ENCODE peak calls at places on chromosomes 16 and 17, in four cellular contexts. J is thyroid gland, G is AG04450, I is PC-3. A is an unnamed sample.
A peak's percentile ranks its signal among the peaks of the same experiment; 100 is the strongest.

GRCh38 chr16:67883146-67883871 is 1.4 kb upstream of the NRN1L start:
- DNase-seq in J (no peak), G (no peak), I (no peak), A (no peak)

GRCh38 chr16:22397459-22397858 is 23.0 kb upstream of the CDR2 start:
- DNase-seq in J (peak; percentile 52), G (peak; percentile 95), I (peak; percentile 62), A (peak; percentile 95)

GRCh38 chr17:76635659-76636360 is 7.7 kb downstream of the ST6GALNAC1 start:
- DNase-seq in J (no peak), G (no peak), I (peak; percentile 25), A (no peak)

GRCh38 chr17:8870406-8871040 is 3.0 kb upstream of the PIK3R6 start:
- DNase-seq in J (no peak), G (no peak), I (no peak), A (no peak)

GRCh38 chr16:14284930-14285541 is 213.9 kb downstream of the MRTFB start:
- DNase-seq in J (peak; percentile 67), G (peak; percentile 27), I (peak; percentile 60), A (peak; percentile 29)

GRCh38 chr17:65297384-65297783 is 160.2 kb downstream of the RGS9 start:
- DNase-seq in J (no peak), G (no peak), I (no peak), A (no peak)

GRCh38 chr16:31177136-31177535 is 2.8 kb upstream of the FUS start:
- DNase-seq in J (no peak), G (no peak), I (peak; percentile 73), A (peak; percentile 59)

GRCh38 chr17:49880291-49881053 is 32.6 kb upstream of the TAC4 start:
- DNase-seq in J (peak; percentile 83), G (peak; percentile 13), I (peak; percentile 91), A (peak; percentile 5)

GRCh38 chr16:22624759-22625533 is 114.3 kb downstream of the NPIPB5 start:
- DNase-seq in J (no peak), G (no peak), I (no peak), A (no peak)

GRCh38 chr16:81838794-81839193 is 59.7 kb downstream of the PLCG2 start:
- DNase-seq in J (no peak), G (no peak), I (peak; percentile 63), A (no peak)

GRCh38 chr17:73360961-73361761 is 49.4 kb upstream of the CDC42EP4 start:
- DNase-seq in J (no peak), G (no peak), I (no peak), A (no peak)

GRCh38 chr17:38872671-38873385 is 3.0 kb downstream of the LASP1 start:
- DNase-seq in J (no peak), G (no peak), I (no peak), A (no peak)

DNA sequence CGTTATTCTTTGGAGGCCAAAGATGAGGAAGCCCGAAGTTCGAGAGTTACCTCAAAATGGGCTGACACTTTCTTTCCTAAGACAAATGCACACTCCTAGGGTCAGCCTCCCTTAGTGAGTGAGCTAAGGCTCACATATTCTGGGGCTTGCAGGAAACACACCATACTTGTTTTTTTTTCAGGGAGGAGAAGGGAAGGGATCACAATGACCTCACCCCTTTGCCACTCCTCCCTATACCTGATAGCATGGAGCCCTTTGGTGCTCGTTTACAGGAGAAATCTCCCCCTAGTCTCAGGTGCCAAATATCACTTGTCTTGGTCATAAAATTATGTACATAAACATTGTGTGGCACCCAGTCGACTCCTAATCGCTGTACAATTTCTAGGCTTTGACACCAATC is 4.6 kb upstream of the TMEM100 start:
- DNase-seq in J (no peak), G (no peak), I (no peak), A (no peak)
- H3K4me3 ChIP-seq in J (no peak overlapping the region), G (no peak overlapping the region), I (no peak overlapping the region), A (no peak overlapping the region)

DNA sequence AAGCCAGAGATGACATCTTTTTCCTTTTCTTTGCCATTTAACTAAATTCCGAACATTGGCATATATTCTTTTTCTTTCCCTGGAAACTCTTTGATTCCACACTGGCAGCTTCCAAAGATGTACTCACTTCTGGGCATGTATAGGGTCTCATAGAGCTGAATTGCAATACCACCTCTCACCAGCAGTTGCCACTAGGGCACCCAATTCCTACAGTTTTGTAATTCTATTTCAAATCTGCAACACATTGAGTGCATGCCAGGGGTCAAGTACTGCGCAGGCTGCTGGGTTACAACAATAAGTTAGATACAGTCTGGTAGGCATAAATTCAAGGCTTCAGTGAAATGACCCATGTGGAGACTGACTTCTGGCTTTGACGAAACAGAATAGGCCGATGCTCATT is 208.8 kb upstream of the NLRP1 start:
- DNase-seq in J (no peak), G (no peak), I (no peak), A (no peak)
- TF ChIP-seq CTCF in J (no peak), G (peak; percentile 31), I (peak; percentile 43), A (peak; percentile 39)

DNA sequence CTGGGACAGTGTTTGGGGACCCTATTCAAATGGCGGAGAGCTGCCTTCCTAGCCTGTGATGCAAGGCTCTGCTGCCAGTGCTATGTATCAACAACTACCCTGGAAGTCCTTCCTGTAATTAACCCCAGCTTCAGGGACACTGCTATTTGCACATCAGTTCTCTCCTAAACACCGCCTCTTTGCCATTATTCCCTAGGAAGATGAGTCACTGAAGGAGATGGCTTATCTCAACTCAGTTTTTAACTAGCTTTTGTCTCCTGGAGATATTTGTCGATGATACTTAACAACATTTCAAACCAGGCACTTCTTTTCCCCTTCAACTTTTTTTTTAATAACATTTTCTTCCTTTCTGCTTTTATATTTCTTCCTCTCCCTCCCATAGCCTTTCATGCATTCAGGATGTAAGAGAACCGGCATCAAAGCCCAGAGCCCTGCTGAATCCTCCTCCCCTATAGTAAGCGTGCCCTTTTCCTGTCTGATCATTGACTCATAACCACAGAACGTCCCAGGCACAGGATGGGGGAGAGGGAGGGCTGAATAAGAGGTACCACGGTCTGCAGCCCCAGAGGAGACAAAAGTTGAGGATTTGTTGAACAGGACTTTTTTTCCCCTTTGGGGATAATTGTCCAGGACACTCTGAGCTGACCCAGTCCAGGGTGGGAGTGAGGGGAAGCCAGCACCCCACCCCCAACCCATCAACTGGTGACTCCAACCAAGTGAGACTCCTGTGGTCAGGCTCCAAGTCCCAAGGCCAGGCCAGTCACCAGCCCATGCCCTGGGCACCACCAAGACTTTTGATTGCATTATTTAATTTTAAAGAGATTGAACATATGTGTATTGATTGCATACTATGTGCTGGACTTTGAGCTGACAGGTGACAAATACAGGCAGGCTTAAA is 387.9 kb upstream of the SALL1 start:
- DNase-seq in J (peak; percentile 36), G (peak; percentile 67), I (peak; percentile 2), A (peak; percentile 85)
- H3K4me3 ChIP-seq in J (no peak overlapping the region), G (no peak overlapping the region), I (no peak overlapping the region), A (no peak overlapping the region)

GRCh38 chr17:75239778-75240393 is 21.5 kb downstream of the GGA3 start:
- DNase-seq in J (no peak), G (no peak), I (no peak), A (no peak)

GRCh38 chr17:75241143-75241430 is 20.3 kb downstream of the GGA3 start:
- DNase-seq in J (no peak), G (no peak), I (no peak), A (no peak)

GRCh38 chr17:75241502-75241901 is 19.9 kb downstream of the GGA3 start:
- DNase-seq in J (no peak), G (no peak), I (no peak), A (no peak)

GRCh38 chr17:75239214-75239613 is 22.2 kb downstream of the GGA3 start:
- DNase-seq in J (no peak), G (no peak), I (no peak), A (no peak)

GRCh38 chr17:75240394-75241142 is 20.8 kb downstream of the GGA3 start:
- DNase-seq in J (no peak), G (no peak), I (peak; percentile 47), A (no peak)
- TF ChIP-seq CTCF in J (no peak), G (peak; percentile 70), I (peak; percentile 98), A (peak; percentile 80)

GRCh38 chr17:10034719-10035475 is 129.8 kb upstream of the RCVRN start:
- DNase-seq in J (no peak), G (no peak), I (no peak), A (no peak)

GRCh38 chr17:10031606-10032005 is 126.5 kb upstream of the RCVRN start:
- DNase-seq in J (no peak), G (no peak), I (no peak), A (no peak)

GRCh38 chr17:10033449-10033848 is 128.4 kb upstream of the RCVRN start:
- DNase-seq in J (no peak), G (no peak), I (no peak), A (no peak)

GRCh38 chr17:10032142-10032541 is 127.1 kb upstream of the RCVRN start:
- DNase-seq in J (no peak), G (no peak), I (no peak), A (no peak)

DNA sequence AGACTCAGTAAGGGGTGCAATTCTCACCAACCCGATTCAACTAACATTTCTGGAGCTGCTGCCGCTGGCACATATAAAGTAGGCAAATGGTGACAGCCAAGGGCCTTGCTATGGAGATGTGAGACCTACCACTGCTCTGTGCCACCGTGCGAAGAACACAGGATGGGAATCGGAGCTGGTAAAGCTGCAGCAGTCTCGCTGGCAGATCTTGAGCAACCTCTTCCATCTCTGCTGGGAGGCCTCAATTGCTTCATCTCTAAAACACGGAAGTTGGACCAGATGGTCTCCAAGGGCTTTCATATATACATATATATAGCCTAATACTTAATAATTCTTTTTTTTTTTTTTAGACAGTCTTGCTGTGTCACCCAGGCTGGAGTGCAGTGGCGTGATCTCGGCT is 128.9 kb upstream of the RCVRN start:
- DNase-seq in J (no peak), G (no peak), I (no peak), A (no peak)
- H3K4me3 ChIP-seq in J (no peak overlapping the region), G (no peak overlapping the region), I (no peak overlapping the region), A (no peak overlapping the region)

DNA sequence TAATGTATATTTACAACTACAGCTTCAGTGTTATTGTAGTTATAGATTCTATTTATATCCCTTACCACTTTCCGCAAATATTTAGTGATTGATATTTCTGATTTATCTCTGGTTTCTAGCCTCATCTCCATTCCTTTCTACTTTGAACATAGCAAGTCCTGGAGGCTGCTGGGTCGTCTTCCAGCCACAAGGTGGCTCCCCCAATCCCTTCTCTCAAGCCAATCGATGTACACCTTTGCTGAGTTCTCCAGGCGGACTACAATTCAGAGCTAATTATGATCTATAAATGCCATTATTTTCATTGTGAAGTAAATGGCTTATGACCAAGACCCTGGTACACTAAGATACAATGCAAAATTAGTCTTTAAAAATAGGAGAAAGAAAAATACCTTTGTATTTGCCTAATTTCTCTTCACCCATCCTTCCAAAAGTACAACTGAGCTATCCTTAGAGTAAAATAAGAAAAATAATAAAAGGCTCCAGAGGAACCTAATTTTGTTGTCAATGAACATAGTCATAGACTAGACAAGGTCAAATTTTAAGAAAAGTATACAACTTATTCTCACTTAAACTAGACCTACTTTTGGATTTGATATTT is 122.1 kb downstream of the SKAP1 start:
- DNase-seq in J (peak; percentile 54), G (peak; percentile 32), I (peak; percentile 84), A (peak; percentile 50)
- TF ChIP-seq CTCF in J (peak; percentile 57), G (peak; percentile 96), I (peak; percentile 98), A (peak; percentile 97)

GRCh38 chr17:35432176-35433074 is at the start of gene SLFN12:
- DNase-seq in J (peak; percentile 79), G (peak; percentile 95), I (no peak), A (peak; percentile 77)
- H3K4me3 ChIP-seq in J (peak within 1 kb of the TSS; percentile 22), G (peak within 1 kb of the TSS; percentile 80), I (no peak within 1 kb of the TSS), A (peak within 1 kb of the TSS; percentile 38)

GRCh38 chr16:47571049-47571448 is 109.9 kb downstream of the PHKB start:
- DNase-seq in J (no peak), G (no peak), I (no peak), A (no peak)
- TF ChIP-seq CTCF in J (no peak), G (peak; percentile 1), I (no peak), A (no peak)

A was measured in astrocyte of the cerebellum.